ENCODE peak calls at places on chromosomes 5 and 9, in seven cellular contexts. D is mammary epithelial cell, C is GM23248, L is neural progenitor cell, A is SK-N-SH, Y is Karpas-422, J is neuronal stem cell. S is an unnamed sample.

GRCh38 chr5:54610197-54610898 is 92.8 kb downstream of the SNX18 start:
- DNase-seq in J (no peak), A (no peak), D (peak; percentile 21), C (peak; percentile 57), Y (no peak), L (no peak), S (no peak)

GRCh38 chr5:52073993-52074689 is 690.9 kb downstream of the ISL1 start:
- DNase-seq in D (no peak), J (no peak), A (no peak), C (no peak), Y (no peak), L (no peak), S (no peak)

GRCh38 chr5:32805966-32806626 is 95.0 kb downstream of the NPR3 start:
- DNase-seq in Y (no peak), L (no peak), A (no peak), D (peak; percentile 48), J (no peak), C (peak; percentile 94), S (no peak)

GRCh38 chr5:179345429-179346321 is at the start of gene ADAMTS2:
- DNase-seq in J (peak; percentile 57), A (peak; percentile 92), L (peak; percentile 88), D (no peak), C (peak; percentile 86), Y (no peak), S (peak; percentile 91)

GRCh38 chr5:72790188-72790587 is 26.3 kb upstream of the TNPO1 start:
- DNase-seq in A (no peak), D (peak; percentile 26), J (no peak), L (no peak), Y (no peak), C (peak; percentile 8), S (no peak)

GRCh38 chr9:91810286-91810905 is 139.6 kb downstream of the ROR2 start:
- DNase-seq in J (no peak), A (no peak), L (no peak), D (no peak), C (no peak), Y (no peak), S (no peak)

GRCh38 chr5:28967848-28968247 is 1929.5 kb upstream of the CDH9 start:
- DNase-seq in J (no peak), C (no peak), A (no peak), D (no peak), Y (no peak), L (peak; percentile 8), S (no peak)

GRCh38 chr9:8261737-8262136 is 462.2 kb upstream of the DMAC1 start:
- DNase-seq in D (no peak), L (no peak), A (no peak), J (no peak), Y (no peak), C (no peak), S (no peak)

GRCh38 chr5:125317546-125317995 is 571.1 kb upstream of the ZNF608 start:
- DNase-seq in A (no peak), Y (no peak), L (peak; percentile 68), J (peak; percentile 55), C (no peak), D (no peak), S (no peak)

GRCh38 chr9:97572892-97573365 is 60.2 kb downstream of the TSTD2 start:
- DNase-seq in Y (no peak), A (no peak), L (no peak), C (no peak), D (no peak), J (no peak), S (peak; percentile 46)

GRCh38 chr5:156683509-156683908 is 166.6 kb upstream of the PPP1R2B start:
- DNase-seq in A (no peak), J (no peak), C (no peak), L (no peak), Y (no peak), D (no peak), S (no peak)

GRCh38 chr5:76104027-76104426 is 20.8 kb downstream of the SV2C start:
- DNase-seq in J (peak; percentile 66), C (peak; percentile 35), L (peak; percentile 76), D (peak; percentile 25), A (no peak), Y (peak; percentile 63), S (no peak)

GRCh38 chr5:125412561-125413535 is 666.4 kb upstream of the ZNF608 start:
- DNase-seq in C (peak; percentile 81), D (peak; percentile 84), A (peak; percentile 73), Y (peak; percentile 43), L (peak; percentile 93), J (peak; percentile 80), S (peak; percentile 93)

GRCh38 chr5:122753500-122753899 is 21.4 kb upstream of the SNX2 start:
- DNase-seq in A (no peak), C (no peak), J (no peak), D (no peak), L (no peak), Y (no peak), S (no peak)

GRCh38 chr5:72377920-72378635 is 57.9 kb downstream of the PTCD2 start:
- DNase-seq in J (no peak), A (no peak), D (no peak), Y (no peak), L (peak; percentile 32), C (peak; percentile 58), S (no peak)

GRCh38 chr5:1652873-1653707 is 129.3 kb upstream of the LPCAT1 start:
- DNase-seq in C (peak; percentile 36), Y (peak; percentile 76), L (no peak), D (peak; percentile 6), A (no peak), J (no peak), S (peak; percentile 68)

GRCh38 chr9:20771721-20772120 is 87.7 kb downstream of the FOCAD start:
- DNase-seq in C (no peak), D (no peak), J (no peak), Y (no peak), L (no peak), A (no peak), S (no peak)

GRCh38 chr9:124661184-124661755 is 109.8 kb downstream of the NR6A1 start:
- DNase-seq in Y (no peak), A (no peak), J (no peak), D (no peak), L (peak; percentile 33), C (no peak), S (no peak)
- H3K27ac ChIP-seq in Y (no peak overlapping the region), A (peak overlapping the region; percentile 100), J (no peak overlapping the region), D (peak overlapping the region; percentile 95), L (peak overlapping the region; percentile 88), C (peak overlapping the region; percentile 95), S (no peak overlapping the region)

GRCh38 chr5:82640901-82641300 is 362.7 kb upstream of the RPS23 start:
- DNase-seq in Y (no peak), A (no peak), L (no peak), C (peak; percentile 1), J (no peak), D (no peak), S (no peak)
- H3K9ac ChIP-seq in Y (no peak overlapping the region), A (no peak overlapping the region), L (no peak overlapping the region), C (no peak overlapping the region), J (no peak overlapping the region), D (no peak overlapping the region), S (no peak overlapping the region)

DNA sequence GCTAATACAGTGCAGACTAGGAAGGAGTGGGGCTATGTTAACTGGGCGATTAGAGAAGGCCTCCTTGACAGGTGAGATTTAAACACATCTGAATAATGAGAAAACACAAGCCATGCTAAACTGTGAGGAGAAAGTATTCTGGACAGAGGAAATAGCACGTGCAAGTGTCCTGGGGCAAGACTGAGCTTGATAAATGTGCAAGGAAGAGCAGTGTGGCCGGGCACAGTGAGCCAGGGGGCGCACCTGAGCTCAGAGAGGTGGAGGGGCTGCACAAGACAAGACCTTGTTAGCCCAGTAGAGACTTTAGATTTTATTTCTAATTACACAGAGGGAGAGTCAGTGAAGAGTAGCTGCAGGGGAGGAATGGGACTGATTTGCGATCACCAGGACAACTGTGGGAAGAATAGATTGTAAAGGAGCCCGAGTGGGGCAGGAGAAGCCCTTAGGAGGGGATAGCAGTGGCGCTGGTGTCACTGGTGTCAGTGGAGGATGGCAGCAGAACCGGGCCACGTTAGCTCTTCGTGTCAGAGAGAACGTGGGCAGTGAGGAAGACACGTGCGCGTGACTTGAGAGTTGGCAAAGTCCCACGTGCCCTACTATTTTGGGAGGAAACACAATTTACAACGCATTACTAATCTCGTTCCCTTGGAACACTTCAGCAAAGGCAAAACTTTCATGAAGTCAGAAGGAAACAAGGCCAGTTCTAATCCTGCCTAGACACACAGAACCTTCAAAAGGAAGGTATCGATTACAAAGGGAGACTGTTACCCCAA is 17.9 kb upstream of the C5orf47 start:
- DNase-seq in C (peak; percentile 56), A (no peak), J (no peak), Y (peak; percentile 58), L (no peak), D (no peak), S (no peak)
- H3K27ac ChIP-seq in C (no peak overlapping the region), A (no peak overlapping the region), J (no peak overlapping the region), Y (no peak overlapping the region), L (no peak overlapping the region), D (no peak overlapping the region), S (no peak overlapping the region)

DNA sequence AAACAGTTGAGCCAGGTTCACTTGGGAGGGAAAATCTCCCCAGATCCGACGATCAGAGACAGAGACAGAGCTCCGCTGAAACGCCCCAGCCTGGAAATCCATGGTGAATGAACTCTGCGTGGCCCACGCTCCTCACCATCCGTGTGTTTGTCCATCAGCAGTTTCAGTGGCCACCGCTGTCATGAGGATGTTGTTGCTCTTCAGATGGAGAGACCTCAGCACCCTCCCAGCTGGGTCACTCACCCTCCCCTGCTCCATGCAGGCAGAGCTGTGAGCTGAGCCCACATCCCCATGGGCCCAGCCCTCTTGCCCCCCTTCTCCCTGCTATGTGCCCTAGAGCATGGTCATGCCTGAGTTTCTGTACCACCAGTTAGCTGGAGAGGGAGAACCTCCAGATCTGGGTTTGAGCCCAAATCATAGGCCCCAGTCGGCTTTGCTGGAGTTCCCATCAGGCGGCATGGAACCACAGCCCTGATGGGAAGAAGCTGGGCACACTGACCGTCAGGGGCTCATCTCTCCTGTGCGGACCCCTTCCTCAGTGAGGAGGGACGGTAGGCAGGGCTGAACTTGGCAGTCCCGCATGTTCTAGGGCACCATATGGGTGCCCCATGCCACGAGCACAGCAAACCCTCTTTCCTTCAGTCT is 154.4 kb upstream of the COL5A1 start:
- DNase-seq in J (no peak), Y (no peak), C (no peak), A (no peak), L (no peak), D (no peak), S (peak; percentile 58)
- H3K9ac ChIP-seq in J (no peak overlapping the region), Y (no peak overlapping the region), C (no peak overlapping the region), A (no peak overlapping the region), L (no peak overlapping the region), D (no peak overlapping the region), S (no peak overlapping the region)